ENCODE peak calls at places on chromosomes 16 and 17, in ten cellular contexts. S, P, W, V, B, E, Z, O, X and T are unnamed samples.

GRCh38 chr17:15945493-15946209 is 721 bp downstream of the ADORA2B start:
- DNase-seq in V (peak), O (peak), P (peak), X (no peak), S (no peak), E (peak), W (no peak), Z (peak), B (no peak), T (no peak)

GRCh38 chr16:88194397-88195020 is 188.2 kb upstream of the ZNF469 start:
- DNase-seq in O (no peak), X (no peak), V (peak), P (no peak), S (no peak), B (peak), Z (no peak), W (peak), E (peak), T (peak)

GRCh38 chr16:2189252-2189893 is 7.0 kb downstream of the CASKIN1 start:
- DNase-seq in V (no peak), Z (no peak), X (no peak), W (no peak), O (no peak), E (no peak), P (no peak), S (no peak), B (no peak), T (no peak)

GRCh38 chr17:59418732-59419166 is 87.3 kb downstream of the YPEL2 start:
- DNase-seq in X (no peak), S (no peak), P (no peak), V (no peak), Z (no peak), W (no peak), O (no peak), B (peak), E (no peak), T (no peak)

GRCh38 chr16:50083996-50084395 is 18.2 kb downstream of the HEATR3 start:
- DNase-seq in B (peak), S (no peak), P (no peak), O (no peak), E (no peak), V (no peak), X (no peak), W (no peak), Z (no peak), T (no peak)

GRCh38 chr16:77974883-77975282 is 47.5 kb upstream of the CLEC3A start:
- DNase-seq in X (no peak), Z (peak), S (peak), B (peak), P (no peak), V (no peak), W (no peak), O (no peak), E (no peak), T (no peak)

GRCh38 chr16:56558024-56558747 is 6.7 kb upstream of the MT4 start:
- DNase-seq in V (no peak), X (no peak), S (peak), O (no peak), Z (peak), P (no peak), W (no peak), E (no peak), B (peak), T (peak)

GRCh38 chr16:24514096-24514495 is 25.3 kb upstream of the RBBP6 start:
- DNase-seq in P (no peak), Z (no peak), O (no peak), B (no peak), V (no peak), E (no peak), X (no peak), W (no peak), S (no peak), T (no peak)

GRCh38 chr17:63967953-63968352 is 4.8 kb downstream of the SCN4A start:
- DNase-seq in O (no peak), E (no peak), X (no peak), P (no peak), B (no peak), V (no peak), Z (no peak), W (no peak), S (no peak), T (no peak)

GRCh38 chr16:89502319-89502843 is 5.8 kb upstream of the SPG7 start:
- DNase-seq in E (no peak), Z (peak), O (peak), X (no peak), P (no peak), B (peak), S (no peak), W (no peak), V (peak), T (peak)

GRCh38 chr17:28643979-28644781 is 778 bp downstream of the BLTP2 start:
- DNase-seq in E (peak), P (no peak), Z (peak), S (peak), B (peak), W (peak), O (peak), V (peak), X (no peak), T (peak)